ENCODE peak calls at places on chromosomes 5 and 9, in nine cellular contexts. N is body of pancreas; R is foreskin fibroblast; S is stimulated activated CD4-positive, alpha-beta T cell treated with anti-CD3 and anti-CD28 coated beads, Interleukin-4, amount 100 ng/mL, for 48 hours; F is brain microvascular endothelial cell; U is endothelial cell; A is stimulated activated CD8-positive, alpha-beta memory T cell treated with anti-CD3 and anti-CD28 coated beads, Interleukin-7, amount 100 ng/mL, for 1 hour; Y is GM23248; J is NCI-H774. C is an unnamed sample.

GRCh38 chr5:112146323-112146848 is 272.7 kb downstream of the EPB41L4A start:
- DNase-seq in N (peak; percentile 26), U (no peak), Y (peak; percentile 95), S (no peak), A (no peak), R (peak; percentile 70), F (peak; percentile 79), J (no peak), C (no peak)

GRCh38 chr5:140967226-140967893 is 1.1 kb downstream of the PCDHAC2 start:
- DNase-seq in Y (no peak), F (no peak), R (no peak), U (no peak), N (no peak), S (no peak), J (no peak), A (no peak), C (no peak)

GRCh38 chr9:18473551-18474279 is at the start of gene ADAMTSL1:
- DNase-seq in N (peak; percentile 14), Y (peak; percentile 79), J (peak; percentile 54), S (no peak), R (peak; percentile 84), F (peak; percentile 83), A (no peak), U (peak; percentile 64), C (no peak)

GRCh38 chr9:903886-904285 is 62.4 kb downstream of the DMRT1 start:
- DNase-seq in F (no peak), N (no peak), U (no peak), J (no peak), A (no peak), Y (no peak), R (no peak), S (no peak), C (no peak)

GRCh38 chr9:79501546-79501945 is 70.2 kb upstream of the TLE4 start:
- DNase-seq in U (no peak), R (no peak), N (no peak), S (no peak), A (no peak), Y (no peak), F (no peak), J (no peak), C (no peak)

GRCh38 chr9:77764894-77765780 is 117.0 kb upstream of the GNA14 start:
- DNase-seq in U (no peak), J (no peak), N (peak; percentile 7), R (peak; percentile 59), A (no peak), S (no peak), Y (peak; percentile 74), F (peak; percentile 42), C (no peak)

GRCh38 chr5:77087484-77088291 is 603 bp upstream of the ZBED3 start:
- DNase-seq in J (no peak), U (no peak), F (no peak), Y (no peak), S (no peak), R (no peak), N (peak; percentile 58), A (no peak), C (no peak)

GRCh38 chr5:36300927-36301540 is 668 bp downstream of the RANBP3L start:
- DNase-seq in S (no peak), F (no peak), U (no peak), R (no peak), A (no peak), J (no peak), N (peak; percentile 52), Y (peak; percentile 52), C (no peak)

GRCh38 chr9:129907196-129907595 is 71.9 kb downstream of the USP20 start:
- DNase-seq in N (no peak), A (no peak), R (no peak), S (no peak), Y (no peak), F (no peak), U (no peak), J (no peak), C (no peak)

GRCh38 chr5:92527311-92528078 is 1053.5 kb downstream of the NR2F1-AS1 start:
- DNase-seq in U (no peak), S (no peak), A (no peak), R (peak; percentile 51), J (no peak), Y (peak; percentile 72), F (peak; percentile 16), N (no peak), C (no peak)

C was measured in amygdala.